ENCODE peak calls at places on chromosomes 12 and 14, in five cellular contexts. A, J, B, T and Z are unnamed samples.

GRCh38 chr12:44285321-44285720 is 449.4 kb downstream of the TMEM117 start:
- DNase-seq in A (no peak), J (no peak), B (no peak), T (no peak), Z (no peak)

GRCh38 chr14:98959958-98960616 is 311.9 kb downstream of the BCL11B start:
- DNase-seq in A (no peak), J (no peak), B (no peak), T (no peak), Z (no peak)

GRCh38 chr12:78671295-78671694 is 193.3 kb upstream of the SYT1 start:
- DNase-seq in A (no peak), J (no peak), B (no peak), T (peak; percentile 11), Z (no peak)

GRCh38 chr12:47855502-47855901 is 35.8 kb upstream of the HDAC7 start:
- DNase-seq in A (no peak), J (no peak), B (no peak), T (no peak), Z (no peak)

GRCh38 chr14:94172545-94172944 is 1.6 kb upstream of the PPP4R4 start:
- DNase-seq in A (no peak), J (no peak), B (no peak), T (peak; percentile 11), Z (no peak)

GRCh38 chr12:11743333-11743732 is 93.9 kb downstream of the ETV6 start:
- DNase-seq in A (no peak), J (no peak), B (no peak), T (no peak), Z (no peak)

GRCh38 chr14:23513005-23513412 is 38.6 kb downstream of the ZFHX2 start:
- DNase-seq in A (no peak), J (no peak), B (no peak), T (no peak), Z (no peak)

GRCh38 chr12:95336387-95337067 is 118.9 kb downstream of the VEZT start:
- DNase-seq in A (no peak), J (peak; percentile 79), B (peak; percentile 41), T (peak; percentile 89), Z (peak; percentile 56)

GRCh38 chr12:71441836-71442566 is 2.4 kb downstream of the LGR5 start:
- DNase-seq in A (no peak), J (no peak), B (no peak), T (no peak), Z (no peak)
- H3K4me3 ChIP-seq in A (no peak overlapping the region), J (no peak overlapping the region), B (no peak overlapping the region), T (no peak overlapping the region), Z (no peak overlapping the region)

GRCh38 chr14:100679170-100679569 is 47.5 kb upstream of the DLK1 start:
- DNase-seq in A (no peak), J (no peak), B (no peak), T (no peak), Z (no peak)

GRCh38 chr14:100681111-100681510 is 45.6 kb upstream of the DLK1 start:
- DNase-seq in A (no peak), J (no peak), B (no peak), T (no peak), Z (no peak)

GRCh38 chr14:100677925-100678765 is 48.5 kb upstream of the DLK1 start:
- DNase-seq in A (no peak), J (no peak), B (peak; percentile 37), T (peak; percentile 100), Z (peak; percentile 73)

GRCh38 chr14:100680439-100681051 is 46.1 kb upstream of the DLK1 start:
- DNase-seq in A (no peak), J (no peak), B (no peak), T (peak; percentile 80), Z (no peak)

GRCh38 chr14:100679707-100680438 is 46.8 kb upstream of the DLK1 start:
- DNase-seq in A (no peak), J (peak; percentile 39), B (peak; percentile 33), T (peak; percentile 80), Z (no peak)
- H3K9me3 ChIP-seq in A (no peaks in the 10 kb centered on the region), J (no peaks in the 10 kb centered on the region), B (no peaks in the 10 kb centered on the region), T (no peaks in the 10 kb centered on the region), Z (no peaks in the 10 kb centered on the region)

DNA sequence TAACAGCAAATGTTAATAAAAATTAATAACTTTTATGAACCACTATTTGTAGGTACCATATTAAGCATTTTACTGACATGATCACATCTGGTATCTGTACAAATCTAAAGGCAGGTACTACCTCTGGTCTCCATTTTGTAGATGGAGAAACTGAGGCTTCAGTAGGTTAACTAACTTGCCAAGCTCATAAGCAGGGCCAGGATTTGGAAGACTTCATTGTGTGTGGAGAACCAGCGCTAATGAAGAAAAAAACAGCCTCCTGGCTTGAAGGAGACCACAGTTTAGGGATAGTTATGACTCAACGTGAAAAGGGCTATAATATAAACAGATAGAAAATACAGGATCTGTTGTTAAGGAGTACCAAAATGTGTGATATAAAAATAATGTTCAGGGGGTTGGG is 1.0 kb downstream of the NUP37 start:
- DNase-seq in A (no peak), J (no peak), B (no peak), T (no peak), Z (no peak)
- H3K4me3 ChIP-seq in A (no peak overlapping the region), J (no peak overlapping the region), B (no peak overlapping the region), T (peak overlapping the region; percentile 77), Z (peak overlapping the region; percentile 90)

DNA sequence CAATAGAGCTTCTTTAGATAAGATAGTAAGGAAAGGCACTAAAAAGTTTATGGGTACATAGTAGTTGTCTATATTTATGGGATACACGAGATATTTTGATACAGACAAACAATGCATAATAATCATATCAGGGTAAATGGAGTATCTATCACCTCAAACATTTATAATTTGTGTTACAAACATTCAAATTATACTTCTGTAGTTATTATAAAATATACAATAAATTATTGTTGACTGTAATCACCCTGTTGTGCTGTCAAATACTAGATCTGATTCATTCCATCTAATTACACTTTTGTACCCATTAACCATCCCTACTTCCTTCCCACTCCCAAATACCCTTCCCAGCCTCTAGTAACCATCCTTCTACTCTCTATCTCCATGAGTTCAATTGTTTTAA is 179.7 kb downstream of the FOXG1 start:
- DNase-seq in A (no peak), J (no peak), B (no peak), T (no peak), Z (no peak)
- H3K9me3 ChIP-seq in A (peaks cover 4% of the 10 kb centered on the region), J (no peaks in the 10 kb centered on the region), B (no peaks in the 10 kb centered on the region), T (no peaks in the 10 kb centered on the region), Z (no peaks in the 10 kb centered on the region)

GRCh38 chr14:92649934-92650545 is 98.4 kb downstream of the LGMN start:
- DNase-seq in A (no peak), J (peak; percentile 87), B (peak; percentile 68), T (no peak), Z (no peak)

GRCh38 chr14:92651793-92652382 is 96.5 kb downstream of the LGMN start:
- DNase-seq in A (no peak), J (peak; percentile 54), B (peak; percentile 34), T (no peak), Z (peak; percentile 48)

GRCh38 chr14:92651106-92651792 is 97.2 kb downstream of the LGMN start:
- DNase-seq in A (peak; percentile 82), J (peak; percentile 51), B (no peak), T (no peak), Z (peak; percentile 35)

GRCh38 chr14:92649066-92649465 is 99.4 kb downstream of the LGMN start:
- DNase-seq in A (no peak), J (no peak), B (no peak), T (no peak), Z (no peak)

GRCh38 chr14:92650581-92651105 is 97.8 kb downstream of the LGMN start:
- DNase-seq in A (no peak), J (no peak), B (no peak), T (no peak), Z (no peak)
- H3K4me3 ChIP-seq in A (peak overlapping the region; percentile 26), J (no peak overlapping the region), B (no peak overlapping the region), T (no peak overlapping the region), Z (no peak overlapping the region)

DNA sequence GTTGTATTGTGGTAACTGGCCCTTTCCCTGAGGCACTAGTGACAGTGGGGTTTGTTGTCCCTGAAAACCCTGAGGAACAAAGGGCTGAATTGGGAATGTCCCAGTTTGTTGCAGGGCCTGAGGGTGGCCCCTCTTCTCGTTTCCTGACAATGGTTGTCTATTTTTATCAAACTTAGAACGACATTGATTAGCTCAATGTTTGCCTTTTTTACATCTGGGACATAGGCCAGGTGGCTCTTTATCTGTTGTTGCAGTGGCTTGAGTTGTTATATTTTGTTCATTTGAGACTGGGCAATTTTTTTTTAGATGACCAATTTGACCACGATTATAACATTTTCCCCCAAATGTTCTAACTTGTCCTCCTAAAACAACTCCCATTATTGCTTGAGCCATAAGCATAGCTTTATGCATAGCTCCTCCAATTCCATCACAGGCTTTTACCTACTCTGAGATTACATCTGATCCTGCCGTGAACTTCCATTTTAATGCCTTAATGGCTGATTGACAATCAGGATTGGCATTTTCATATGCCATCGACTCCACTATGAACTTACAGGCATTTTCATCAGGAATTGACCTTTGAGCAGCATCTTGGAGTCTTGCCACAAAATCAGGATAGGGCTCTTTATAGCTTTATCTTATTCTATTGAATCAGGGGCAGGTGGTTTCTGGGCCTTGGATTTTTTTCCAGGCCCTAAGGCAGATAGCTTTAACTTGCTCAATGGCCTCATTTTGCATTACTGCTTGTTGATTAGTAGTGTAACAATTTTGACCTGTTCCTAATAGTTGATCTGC is 604.3 kb downstream of the ALG10 start:
- DNase-seq in A (no peak), J (no peak), B (no peak), T (no peak), Z (no peak)
- H3K9me3 ChIP-seq in A (no peaks in the 10 kb centered on the region), J (no peaks in the 10 kb centered on the region), B (no peaks in the 10 kb centered on the region), T (peaks cover 2% of the 10 kb centered on the region), Z (no peaks in the 10 kb centered on the region)

DNA sequence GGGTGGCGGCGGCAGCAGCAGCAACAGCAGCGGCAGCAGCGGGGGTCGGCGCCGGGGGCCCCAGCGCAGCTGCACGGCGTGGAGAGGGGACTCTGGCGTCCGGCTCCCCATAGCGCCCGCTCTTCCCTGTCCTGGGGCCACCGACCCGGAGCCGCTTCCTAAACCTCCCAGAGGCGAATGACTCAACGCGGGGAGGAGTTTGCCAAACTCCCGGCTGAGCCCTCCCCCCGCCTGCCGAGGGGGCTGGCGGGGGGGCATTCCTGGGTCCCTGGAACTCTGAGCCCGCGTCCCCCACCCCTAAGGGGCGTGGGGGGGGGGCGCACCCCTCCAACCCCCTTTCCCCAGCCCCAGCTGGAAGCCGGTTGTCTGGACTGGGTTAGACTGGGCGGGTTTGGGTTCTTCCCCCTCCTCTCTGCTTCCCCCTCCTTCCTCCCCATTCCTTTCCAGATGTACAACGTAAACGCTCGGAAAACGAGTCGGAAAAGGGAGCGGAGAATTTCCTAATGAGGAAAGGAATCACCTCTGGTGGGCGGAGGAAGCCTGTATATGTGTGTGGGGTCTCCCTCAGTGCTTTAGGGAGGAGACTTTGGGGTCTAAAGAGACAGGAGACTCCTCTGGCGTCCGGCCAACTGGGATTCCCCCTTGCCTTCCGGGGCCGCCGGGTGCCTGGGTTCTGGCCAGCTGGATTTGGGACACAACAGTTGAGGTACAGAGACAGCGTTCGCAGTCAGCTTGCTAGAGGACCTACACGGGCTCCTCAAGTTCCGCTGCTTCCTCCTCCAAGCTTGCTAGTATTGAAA is at the start of gene ITGA5:
- DNase-seq in A (peak; percentile 27), J (peak; percentile 72), B (peak; percentile 69), T (peak; percentile 75), Z (peak; percentile 63)
- H3K4me3 ChIP-seq in A (peak within 1 kb of the TSS; percentile 55), J (peak within 1 kb of the TSS; percentile 96), B (peak within 1 kb of the TSS; percentile 87), T (peak within 1 kb of the TSS; percentile 100), Z (peak within 1 kb of the TSS; percentile 52)

DNA sequence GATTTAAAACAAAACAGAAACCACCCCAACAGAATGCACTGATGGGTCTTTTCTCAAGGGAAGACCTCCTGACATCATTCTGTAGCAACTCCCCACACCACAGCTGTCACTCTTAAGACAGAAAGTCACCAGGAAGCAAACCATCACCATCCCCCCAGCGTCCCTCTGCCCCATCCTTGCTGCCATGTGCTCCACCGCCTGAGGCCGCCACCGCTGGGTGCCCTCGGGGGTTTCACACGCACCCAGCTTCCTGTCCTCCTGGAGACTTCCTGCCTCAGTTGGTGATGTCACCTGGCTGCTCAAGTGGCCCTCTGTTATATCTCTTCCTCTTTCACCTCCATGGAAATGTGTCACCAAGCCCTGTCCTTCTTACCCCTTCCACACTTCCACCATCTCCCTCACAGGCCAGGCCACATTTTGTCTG is 71.4 kb upstream of the GPR68 start:
- DNase-seq in A (peak; percentile 85), J (no peak), B (no peak), T (no peak), Z (no peak)
- H3K9me3 ChIP-seq in A (no peaks in the 10 kb centered on the region), J (no peaks in the 10 kb centered on the region), B (no peaks in the 10 kb centered on the region), T (no peaks in the 10 kb centered on the region), Z (no peaks in the 10 kb centered on the region)